ENCODE peak calls at places on chromosomes 13 and 19, in nine cellular contexts. V is activated CD4-positive, alpha-beta T cell treated with anti-CD3 and anti-CD28 coated beads, Interleukin-2, amount 10 ng/mL, durations not matched to agents 7 days and 5 days; M is A172; X is NCI-H1436; K is AG04450; W is left lung; J is NCI-H1694; U is stimulated activated CD4-positive, alpha-beta T cell treated with anti-CD3 and anti-CD28 coated beads, Interleukin-12 subunit alpha, Interleukin-12 subunit beta, amount 100 ng/mL, for 4 hours; E is H9. C is an unnamed sample.
A peak's percentile ranks its signal among the peaks of the same experiment; 100 is the strongest.

GRCh38 chr13:69496951-69497350 is 610.7 kb upstream of the ATXN8OS start:
- DNase-seq in W (no peak), V (no peak), U (no peak), M (no peak), X (no peak), K (no peak), E (no peak), J (no peak), C (no peak)

GRCh38 chr19:16062789-16063188 is 13.5 kb upstream of the TPM4 start:
- DNase-seq in U (peak; percentile 71), M (peak; percentile 65), W (no peak), E (peak; percentile 75), K (no peak), J (peak; percentile 18), V (peak; percentile 73), X (no peak), C (no peak)

GRCh38 chr13:49356224-49356623 is 87.6 kb downstream of the CAB39L start:
- DNase-seq in U (no peak), J (no peak), W (no peak), K (peak; percentile 73), M (peak; percentile 54), X (no peak), V (no peak), E (no peak), C (peak; percentile 13)

GRCh38 chr13:94710081-94710809 is 2.1 kb downstream of the SOX21 start:
- DNase-seq in M (no peak), X (no peak), J (no peak), K (no peak), W (no peak), E (peak; percentile 34), U (no peak), V (no peak), C (no peak)

GRCh38 chr19:3185482-3186376 is at the start of gene NCLN:
- DNase-seq in E (peak; percentile 93), V (peak; percentile 93), M (peak; percentile 98), U (peak; percentile 93), K (peak; percentile 81), X (peak; percentile 91), J (peak; percentile 87), W (peak; percentile 96), C (peak; percentile 90)

GRCh38 chr19:12833747-12834417 is 497 bp downstream of the RTBDN start:
- DNase-seq in K (no peak), M (no peak), U (peak; percentile 43), W (no peak), V (peak; percentile 25), E (peak; percentile 70), X (peak; percentile 78), J (no peak), C (no peak)

GRCh38 chr13:22061371-22061805 is 390.5 kb downstream of the FGF9 start:
- DNase-seq in J (no peak), U (peak; percentile 54), V (peak; percentile 37), E (peak; percentile 38), K (no peak), M (no peak), W (no peak), X (no peak), C (no peak)

GRCh38 chr19:6216996-6217751 is 62.6 kb downstream of the MLLT1 start:
- DNase-seq in J (no peak), M (no peak), X (peak; percentile 85), K (no peak), V (no peak), U (no peak), W (peak; percentile 74), E (no peak), C (no peak)

GRCh38 chr19:55376381-55376933 is at the start of gene TMEM190:
- DNase-seq in W (no peak), K (no peak), V (no peak), M (no peak), X (no peak), E (peak; percentile 71), J (no peak), U (no peak), C (no peak)

GRCh38 chr13:99894835-99895427 is 76.6 kb downstream of the ZIC5 start:
- DNase-seq in K (no peak), X (no peak), W (no peak), V (no peak), J (no peak), U (no peak), M (no peak), E (no peak), C (no peak)

GRCh38 chr13:114222461-114222968 is 12.2 kb upstream of the CDC16 start:
- DNase-seq in J (no peak), M (no peak), X (no peak), K (no peak), U (no peak), V (no peak), W (no peak), E (no peak), C (no peak)

GRCh38 chr19:13839938-13840750 is 36.8 kb upstream of the NANOS3 start:
- DNase-seq in X (no peak), J (no peak), K (no peak), E (peak; percentile 28), M (peak; percentile 82), W (peak; percentile 74), V (peak; percentile 29), U (no peak), C (peak; percentile 82)

GRCh38 chr19:49119411-49120324 is at the start of gene PPFIA3:
- DNase-seq in K (no peak), J (no peak), V (no peak), U (no peak), X (no peak), E (peak; percentile 69), M (no peak), W (peak; percentile 63), C (peak; percentile 57)

GRCh38 chr13:75636339-75637095 is 387 bp downstream of the LMO7 start:
- DNase-seq in V (peak; percentile 47), X (peak; percentile 42), K (no peak), E (peak; percentile 69), J (no peak), M (peak; percentile 28), W (peak; percentile 39), U (peak; percentile 27), C (peak; percentile 31)

GRCh38 chr19:53808710-53809125 is 15.4 kb downstream of the NLRP12 start:
- DNase-seq in W (no peak), M (peak; percentile 80), U (no peak), K (no peak), X (no peak), V (no peak), E (peak; percentile 66), J (no peak), C (peak; percentile 44)

GRCh38 chr13:46551410-46552301 is 1.3 kb upstream of the LRCH1 start:
- DNase-seq in W (peak; percentile 85), X (peak; percentile 36), M (peak; percentile 77), V (peak; percentile 55), U (peak; percentile 69), J (peak; percentile 73), E (peak; percentile 73), K (no peak), C (no peak)

GRCh38 chr19:8831832-8832131 is 322 bp downstream of the ZNF558 start:
- DNase-seq in W (no peak), U (no peak), X (peak; percentile 51), M (no peak), K (no peak), J (no peak), E (no peak), V (no peak), C (no peak)

GRCh38 chr19:1112254-1113208 is 8.7 kb downstream of the GPX4 start:
- DNase-seq in U (no peak), K (no peak), E (peak; percentile 91), W (peak; percentile 77), X (no peak), M (no peak), J (no peak), V (no peak), C (no peak)

GRCh38 chr13:33112745-33113144 is 96.5 kb downstream of the KL start:
- DNase-seq in V (no peak), K (no peak), X (no peak), E (no peak), W (no peak), J (no peak), U (no peak), M (no peak), C (no peak)

GRCh38 chr19:1825909-1826556 is 14.0 kb upstream of the ATP8B3 start:
- DNase-seq in W (peak; percentile 66), E (peak; percentile 90), X (peak; percentile 67), U (peak; percentile 74), M (peak; percentile 70), V (peak; percentile 82), K (peak; percentile 36), J (peak; percentile 55), C (peak; percentile 97)

GRCh38 chr13:83877901-83878300 is 4.4 kb downstream of the SLITRK1 start:
- DNase-seq in X (no peak), E (no peak), J (no peak), K (no peak), M (no peak), V (no peak), W (no peak), U (no peak), C (no peak)

GRCh38 chr13:37621811-37622361 is 23.3 kb upstream of the POSTN start:
- DNase-seq in J (no peak), M (peak; percentile 18), W (no peak), K (peak; percentile 80), E (no peak), V (no peak), U (no peak), X (no peak), C (no peak)

GRCh38 chr19:18120127-18120526 is 22.5 kb downstream of the MAST3 start:
- DNase-seq in W (no peak), M (no peak), J (no peak), K (no peak), X (no peak), U (no peak), E (no peak), V (no peak), C (no peak)

C was measured in H54.